ENCODE peak calls at places on chromosomes 11 and 22, in nine cellular contexts. S is astrocyte of the spinal cord; D is iris pigment epithelial cell; H is HFFc6; Q is stimulated activated CD4-positive, alpha-beta T cell treated with anti-CD3 and anti-CD28 coated beads, Interleukin-15, amount 100 ng/mL, for 24 hours; B is NCI-H1417; I is activated gamma-delta T cell treated with Interleukin-2 at 50 U/mL for 16 hours; Z is fibroblast of lung; R is activated effector memory CD4-positive, alpha-beta T cell treated with anti-CD3 and anti-CD28 coated beads, Interleukin-2, amount 50 U/mL, for 16 hours. K is an unnamed sample.
A peak's percentile ranks its signal among the peaks of the same experiment; 100 is the strongest.

GRCh38 chr22:19495562-19496323 is 16.0 kb downstream of the CDC45 start:
- DNase-seq in S (no peak), D (peak; percentile 50), H (peak; percentile 23), Q (no peak), B (no peak), I (no peak), Z (no peak), R (peak; percentile 27), K (peak; percentile 24)

GRCh38 chr22:24455751-24456426 is 28.5 kb downstream of the ADORA2A start:
- DNase-seq in S (no peak), D (no peak), H (no peak), Q (no peak), B (no peak), I (no peak), Z (no peak), R (peak; percentile 21), K (no peak)

GRCh38 chr11:120773501-120774031 is 250.3 kb upstream of the TBCEL start:
- DNase-seq in S (no peak), D (no peak), H (no peak), Q (no peak), B (no peak), I (no peak), Z (peak; percentile 4), R (no peak), K (no peak)

GRCh38 chr22:38766076-38766777 is 10.4 kb upstream of the SUN2 start:
- DNase-seq in S (peak; percentile 47), D (peak; percentile 56), H (peak; percentile 78), Q (peak; percentile 45), B (no peak), I (peak; percentile 46), Z (peak; percentile 48), R (peak; percentile 78), K (peak; percentile 42)

GRCh38 chr22:19867617-19868016 is 12.9 kb upstream of the GNB1L start:
- DNase-seq in S (no peak), D (no peak), H (no peak), Q (no peak), B (no peak), I (no peak), Z (no peak), R (no peak), K (no peak)

GRCh38 chr22:50712341-50713007 is 25.5 kb upstream of the ACR start:
- DNase-seq in S (no peak), D (no peak), H (no peak), Q (no peak), B (no peak), I (no peak), Z (no peak), R (no peak), K (no peak)

GRCh38 chr11:23755076-23755475 is 741.8 kb upstream of the LUZP2 start:
- DNase-seq in S (no peak), D (no peak), H (no peak), Q (no peak), B (no peak), I (no peak), Z (no peak), R (no peak), K (no peak)

GRCh38 chr11:78740175-78741161 is 165.8 kb upstream of the NARS2 start:
- DNase-seq in S (no peak), D (no peak), H (no peak), Q (no peak), B (no peak), I (no peak), Z (no peak), R (no peak), K (no peak)

GRCh38 chr11:95338430-95338991 is 107.5 kb upstream of the SESN3 start:
- DNase-seq in S (peak; percentile 75), D (peak; percentile 49), H (no peak), Q (peak; percentile 12), B (peak; percentile 50), I (no peak), Z (peak; percentile 79), R (no peak), K (no peak)

K was measured in brain microvascular endothelial cell.